ENCODE peak calls at places on chromosomes 5 and 9, in five cellular contexts. One of them, this sample, is unnamed.

GRCh38 chr5:41789434-41789833 is 80.8 kb downstream of the OXCT1 start:
- DNase-seq in EH: no peak
- DNase-seq in BJ: no peak
- DNase-seq in NCI-H446 treated with DMSO at 0.1 percent for 48 hours: no peak
- DNase-seq in KBM-7: no peak
- DNase-seq in this sample: no peak

GRCh38 chr9:125843646-125844045 is 96.5 kb downstream of the PBX3 start:
- DNase-seq in NCI-H446 treated with DMSO at 0.1 percent for 48 hours: no peak
- DNase-seq in EH: peak
- DNase-seq in KBM-7: no peak
- DNase-seq in BJ: no peak
- DNase-seq in this sample: no peak

GRCh38 chr5:168162464-168162863 is 129.0 kb upstream of the WWC1 start:
- DNase-seq in KBM-7: no peak
- DNase-seq in BJ: no peak
- DNase-seq in EH: no peak
- DNase-seq in NCI-H446 treated with DMSO at 0.1 percent for 48 hours: no peak
- DNase-seq in this sample: no peak

GRCh38 chr5:103111458-103111857 is 8.5 kb downstream of the GIN1 start:
- DNase-seq in NCI-H446 treated with DMSO at 0.1 percent for 48 hours: no peak
- DNase-seq in BJ: no peak
- DNase-seq in KBM-7: peak
- DNase-seq in EH: no peak
- DNase-seq in this sample: no peak

GRCh38 chr9:88523056-88523455 is 11.9 kb upstream of the NXNL2 start:
- DNase-seq in BJ: peak
- DNase-seq in NCI-H446 treated with DMSO at 0.1 percent for 48 hours: no peak
- DNase-seq in KBM-7: no peak
- DNase-seq in EH: peak
- DNase-seq in this sample: no peak

GRCh38 chr9:110659891-110660541 is 8.6 kb upstream of the MUSK start:
- DNase-seq in EH: peak
- DNase-seq in KBM-7: no peak
- DNase-seq in NCI-H446 treated with DMSO at 0.1 percent for 48 hours: no peak
- DNase-seq in BJ: peak
- DNase-seq in this sample: no peak

GRCh38 chr5:108074626-108075025 is 307.3 kb downstream of the FBXL17 start:
- DNase-seq in EH: no peak
- DNase-seq in BJ: no peak
- DNase-seq in KBM-7: no peak
- DNase-seq in NCI-H446 treated with DMSO at 0.1 percent for 48 hours: no peak
- DNase-seq in this sample: no peak

GRCh38 chr9:91433180-91433579 is 9.5 kb upstream of the NFIL3 start:
- DNase-seq in EH: peak
- DNase-seq in NCI-H446 treated with DMSO at 0.1 percent for 48 hours: no peak
- DNase-seq in BJ: peak
- DNase-seq in KBM-7: peak
- DNase-seq in this sample: peak

GRCh38 chr5:168251308-168251707 is 40.1 kb upstream of the WWC1 start:
- DNase-seq in NCI-H446 treated with DMSO at 0.1 percent for 48 hours: no peak
- DNase-seq in KBM-7: no peak
- DNase-seq in BJ: no peak
- DNase-seq in EH: no peak
- DNase-seq in this sample: no peak

GRCh38 chr5:543351-543750 is 19.1 kb upstream of the SLC9A3 start:
- DNase-seq in BJ: no peak
- DNase-seq in KBM-7: no peak
- DNase-seq in EH: no peak
- DNase-seq in NCI-H446 treated with DMSO at 0.1 percent for 48 hours: no peak
- DNase-seq in this sample: no peak

GRCh38 chr5:174750720-174751119 is 26.3 kb downstream of the MSX2 start:
- DNase-seq in BJ: peak
- DNase-seq in KBM-7: no peak
- DNase-seq in EH: peak
- DNase-seq in NCI-H446 treated with DMSO at 0.1 percent for 48 hours: no peak
- DNase-seq in this sample: no peak

GRCh38 chr5:15643731-15644130 is 143.8 kb downstream of the FBXL7 start:
- DNase-seq in EH: no peak
- DNase-seq in KBM-7: no peak
- DNase-seq in NCI-H446 treated with DMSO at 0.1 percent for 48 hours: no peak
- DNase-seq in BJ: no peak
- DNase-seq in this sample: no peak

GRCh38 chr9:87873607-87874319 is 8.9 kb upstream of the SPATA31E1 start:
- DNase-seq in EH: peak
- DNase-seq in KBM-7: no peak
- DNase-seq in BJ: no peak
- DNase-seq in NCI-H446 treated with DMSO at 0.1 percent for 48 hours: no peak
- DNase-seq in this sample: no peak

GRCh38 chr9:69815313-69815712 is 5.3 kb upstream of the CFAP95 start:
- DNase-seq in KBM-7: no peak
- DNase-seq in BJ: no peak
- DNase-seq in NCI-H446 treated with DMSO at 0.1 percent for 48 hours: no peak
- DNase-seq in EH: no peak
- DNase-seq in this sample: no peak

GRCh38 chr9:14769235-14769580 is 46.7 kb upstream of the CER1 start:
- DNase-seq in NCI-H446 treated with DMSO at 0.1 percent for 48 hours: peak
- DNase-seq in EH: peak
- DNase-seq in KBM-7: peak
- DNase-seq in BJ: no peak
- DNase-seq in this sample: peak

This sample was measured in RPMI8226.